ENCODE peak calls at places on chromosomes 16 and 17, in six cellular contexts. One of them, this sample, is unnamed.

GRCh38 chr17:72125742-72126141 is 4.9 kb downstream of the SOX9 start:
- DNase-seq in fibroblast of mammary gland: peak
- DNase-seq in pancreas: no peak
- DNase-seq in cardiac fibroblast: peak
- DNase-seq in A673: no peak
- DNase-seq in MM.1S: no peak
- DNase-seq in this sample: no peak

GRCh38 chr16:55056585-55057520 is 126.2 kb downstream of the IRX5 start:
- DNase-seq in fibroblast of mammary gland: no peak
- DNase-seq in A673: peak
- DNase-seq in cardiac fibroblast: no peak
- DNase-seq in MM.1S: no peak
- DNase-seq in pancreas: no peak
- DNase-seq in this sample: no peak

GRCh38 chr16:53849585-53849984 is 145.6 kb downstream of the FTO start:
- DNase-seq in A673: no peak
- DNase-seq in MM.1S: no peak
- DNase-seq in cardiac fibroblast: no peak
- DNase-seq in fibroblast of mammary gland: no peak
- DNase-seq in pancreas: no peak
- DNase-seq in this sample: no peak

GRCh38 chr17:14775761-14776492 is 475.0 kb downstream of the HS3ST3B1 start:
- DNase-seq in cardiac fibroblast: peak
- DNase-seq in A673: no peak
- DNase-seq in pancreas: no peak
- DNase-seq in fibroblast of mammary gland: no peak
- DNase-seq in MM.1S: no peak
- DNase-seq in this sample: peak

GRCh38 chr17:50064253-50064991 is 8.5 kb downstream of the ITGA3 start:
- DNase-seq in fibroblast of mammary gland: peak
- DNase-seq in MM.1S: no peak
- DNase-seq in cardiac fibroblast: peak
- DNase-seq in pancreas: no peak
- DNase-seq in A673: peak
- DNase-seq in this sample: peak

GRCh38 chr17:18257268-18257681 is 1.3 kb downstream of the FLII start:
- DNase-seq in cardiac fibroblast: no peak
- DNase-seq in A673: no peak
- DNase-seq in fibroblast of mammary gland: no peak
- DNase-seq in pancreas: peak
- DNase-seq in MM.1S: peak
- DNase-seq in this sample: no peak

GRCh38 chr16:22318690-22319358 is 21.6 kb downstream of the POLR3E start:
- DNase-seq in pancreas: no peak
- DNase-seq in cardiac fibroblast: peak
- DNase-seq in fibroblast of mammary gland: peak
- DNase-seq in MM.1S: no peak
- DNase-seq in A673: peak
- DNase-seq in this sample: peak

GRCh38 chr17:29622337-29623282 is at the start of gene CORO6:
- DNase-seq in cardiac fibroblast: peak
- DNase-seq in pancreas: peak
- DNase-seq in fibroblast of mammary gland: no peak
- DNase-seq in A673: peak
- DNase-seq in MM.1S: peak
- DNase-seq in this sample: peak

GRCh38 chr17:56629450-56630187 is 36.1 kb downstream of the NOG start:
- DNase-seq in fibroblast of mammary gland: peak
- DNase-seq in A673: peak
- DNase-seq in MM.1S: no peak
- DNase-seq in cardiac fibroblast: peak
- DNase-seq in pancreas: no peak
- DNase-seq in this sample: peak

GRCh38 chr17:1779571-1780074 is 17.8 kb downstream of the SERPINF1 start:
- DNase-seq in MM.1S: no peak
- DNase-seq in pancreas: no peak
- DNase-seq in A673: peak
- DNase-seq in fibroblast of mammary gland: peak
- DNase-seq in cardiac fibroblast: peak
- DNase-seq in this sample: peak

GRCh38 chr17:32259596-32259995 is 6.0 kb upstream of the RHBDL3 start:
- DNase-seq in cardiac fibroblast: peak
- DNase-seq in A673: no peak
- DNase-seq in pancreas: no peak
- DNase-seq in MM.1S: no peak
- DNase-seq in fibroblast of mammary gland: peak
- DNase-seq in this sample: peak

GRCh38 chr17:66944365-66945203 is 19.9 kb upstream of the CACNG4 start:
- DNase-seq in A673: no peak
- DNase-seq in MM.1S: no peak
- DNase-seq in fibroblast of mammary gland: no peak
- DNase-seq in pancreas: no peak
- DNase-seq in cardiac fibroblast: peak
- DNase-seq in this sample: no peak

GRCh38 chr16:588639-588888 is 1.3 kb upstream of the RAB40C start:
- DNase-seq in A673: peak
- DNase-seq in fibroblast of mammary gland: peak
- DNase-seq in MM.1S: peak
- DNase-seq in pancreas: peak
- DNase-seq in cardiac fibroblast: peak
- DNase-seq in this sample: peak

GRCh38 chr16:59993101-59993500 is 1259.0 kb upstream of the GOT2 start:
- DNase-seq in fibroblast of mammary gland: no peak
- DNase-seq in A673: no peak
- DNase-seq in pancreas: no peak
- DNase-seq in cardiac fibroblast: no peak
- DNase-seq in MM.1S: no peak
- DNase-seq in this sample: no peak

GRCh38 chr16:57278494-57278893 is 6.0 kb downstream of the PLLP start:
- DNase-seq in pancreas: no peak
- DNase-seq in cardiac fibroblast: no peak
- DNase-seq in MM.1S: no peak
- DNase-seq in fibroblast of mammary gland: no peak
- DNase-seq in A673: no peak
- DNase-seq in this sample: no peak

GRCh38 chr17:58329035-58329807 is 626 bp upstream of the TSPOAP1 start:
- DNase-seq in fibroblast of mammary gland: no peak
- DNase-seq in A673: peak
- DNase-seq in pancreas: no peak
- DNase-seq in cardiac fibroblast: no peak
- DNase-seq in MM.1S: peak
- DNase-seq in this sample: no peak

GRCh38 chr17:41168121-41168520 is at the start of gene KRTAP4-3:
- DNase-seq in cardiac fibroblast: no peak
- DNase-seq in fibroblast of mammary gland: no peak
- DNase-seq in MM.1S: no peak
- DNase-seq in pancreas: no peak
- DNase-seq in A673: no peak
- DNase-seq in this sample: no peak

GRCh38 chr17:69431835-69432234 is 17.3 kb downstream of the MAP2K6 start:
- DNase-seq in MM.1S: no peak
- DNase-seq in pancreas: no peak
- DNase-seq in fibroblast of mammary gland: no peak
- DNase-seq in A673: no peak
- DNase-seq in cardiac fibroblast: no peak
- DNase-seq in this sample: no peak

GRCh38 chr17:20068445-20068844 is 59.3 kb downstream of the SPECC1 start:
- DNase-seq in fibroblast of mammary gland: no peak
- DNase-seq in pancreas: no peak
- DNase-seq in MM.1S: no peak
- DNase-seq in cardiac fibroblast: no peak
- DNase-seq in A673: no peak
- DNase-seq in this sample: no peak

GRCh38 chr17:83200231-83200699 is 120.9 kb downstream of the METRNL start:
- DNase-seq in pancreas: peak
- DNase-seq in cardiac fibroblast: no peak
- DNase-seq in fibroblast of mammary gland: peak
- DNase-seq in MM.1S: peak
- DNase-seq in A673: no peak
- DNase-seq in this sample: peak

GRCh38 chr17:83202002-83203000 is 122.9 kb downstream of the METRNL start:
- DNase-seq in pancreas: no peak
- DNase-seq in fibroblast of mammary gland: no peak
- DNase-seq in cardiac fibroblast: no peak
- DNase-seq in A673: no peak
- DNase-seq in MM.1S: no peak
- DNase-seq in this sample: no peak

GRCh38 chr17:83199500-83200201 is 120.2 kb downstream of the METRNL start:
- DNase-seq in fibroblast of mammary gland: peak
- DNase-seq in MM.1S: peak
- DNase-seq in A673: no peak
- DNase-seq in pancreas: no peak
- DNase-seq in cardiac fibroblast: no peak
- DNase-seq in this sample: peak

GRCh38 chr17:83201206-83202001 is 122.0 kb downstream of the METRNL start:
- DNase-seq in A673: no peak
- DNase-seq in cardiac fibroblast: no peak
- DNase-seq in MM.1S: no peak
- DNase-seq in pancreas: no peak
- DNase-seq in fibroblast of mammary gland: no peak
- DNase-seq in this sample: no peak

DNA sequence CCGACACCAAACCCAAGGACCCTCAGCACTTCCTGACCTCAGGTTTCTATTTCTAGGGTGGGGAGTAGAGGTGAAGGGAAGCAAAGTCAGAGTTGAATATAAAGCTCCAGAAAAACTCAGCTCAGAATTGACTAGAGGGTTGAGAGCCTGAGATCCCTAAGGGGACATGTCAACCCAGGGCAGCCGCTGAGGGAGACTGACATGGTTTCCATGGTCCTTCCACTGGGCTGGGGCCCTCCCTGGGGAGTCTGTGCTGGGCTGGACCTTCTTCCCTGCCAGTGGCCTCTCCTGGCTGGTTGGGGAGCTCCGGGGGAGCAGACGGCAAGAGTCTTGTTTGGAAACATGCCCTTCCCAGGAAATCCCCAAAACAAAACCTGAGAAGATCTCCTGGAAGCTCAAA is 121.3 kb downstream of the METRNL start:
- DNase-seq in MM.1S: no peak
- DNase-seq in pancreas: no peak
- DNase-seq in cardiac fibroblast: no peak
- DNase-seq in fibroblast of mammary gland: no peak
- DNase-seq in A673: no peak
- DNase-seq in this sample: peak
- H3K4me3 ChIP-seq in MM.1S: no peak
- H3K4me3 ChIP-seq in pancreas: no peak
- H3K4me3 ChIP-seq in cardiac fibroblast: no peak
- H3K4me3 ChIP-seq in fibroblast of mammary gland: no peak
- H3K4me3 ChIP-seq in A673: no peak
- H3K4me3 ChIP-seq in this sample: no peak

GRCh38 chr17:61453563-61453962 is 1.3 kb downstream of the TBX4 start:
- DNase-seq in fibroblast of mammary gland: no peak
- DNase-seq in cardiac fibroblast: no peak
- DNase-seq in A673: no peak
- DNase-seq in MM.1S: no peak
- DNase-seq in pancreas: no peak
- DNase-seq in this sample: no peak

GRCh38 chr17:61454095-61454931 is 2.1 kb downstream of the TBX4 start:
- DNase-seq in MM.1S: no peak
- DNase-seq in cardiac fibroblast: no peak
- DNase-seq in fibroblast of mammary gland: no peak
- DNase-seq in A673: no peak
- DNase-seq in pancreas: no peak
- DNase-seq in this sample: no peak

GRCh38 chr17:61456688-61457225 is 4.5 kb downstream of the TBX4 start:
- DNase-seq in fibroblast of mammary gland: no peak
- DNase-seq in pancreas: no peak
- DNase-seq in A673: no peak
- DNase-seq in cardiac fibroblast: no peak
- DNase-seq in MM.1S: no peak
- DNase-seq in this sample: no peak

GRCh38 chr17:61455754-61456681 is 3.8 kb downstream of the TBX4 start:
- DNase-seq in MM.1S: no peak
- DNase-seq in A673: no peak
- DNase-seq in cardiac fibroblast: no peak
- DNase-seq in fibroblast of mammary gland: no peak
- DNase-seq in pancreas: no peak
- DNase-seq in this sample: no peak

GRCh38 chr17:61454932-61455753 is 2.9 kb downstream of the TBX4 start:
- DNase-seq in fibroblast of mammary gland: no peak
- DNase-seq in cardiac fibroblast: no peak
- DNase-seq in MM.1S: no peak
- DNase-seq in A673: no peak
- DNase-seq in pancreas: no peak
- DNase-seq in this sample: no peak
- H3K4me3 ChIP-seq in fibroblast of mammary gland: no peak
- H3K4me3 ChIP-seq in cardiac fibroblast: no peak
- H3K4me3 ChIP-seq in MM.1S: no peak
- H3K4me3 ChIP-seq in A673: no peak
- H3K4me3 ChIP-seq in pancreas: no peak
- H3K4me3 ChIP-seq in this sample: no peak

GRCh38 chr17:7045492-7046126 is 1.7 kb upstream of the SLC16A11 start:
- DNase-seq in pancreas: no peak
- DNase-seq in MM.1S: peak
- DNase-seq in fibroblast of mammary gland: peak
- DNase-seq in A673: peak
- DNase-seq in cardiac fibroblast: peak
- DNase-seq in this sample: peak
- H3K4me3 ChIP-seq in pancreas: peak
- H3K4me3 ChIP-seq in MM.1S: peak
- H3K4me3 ChIP-seq in fibroblast of mammary gland: no peak
- H3K4me3 ChIP-seq in A673: peak
- H3K4me3 ChIP-seq in cardiac fibroblast: no peak
- H3K4me3 ChIP-seq in this sample: no peak

GRCh38 chr17:51115179-51115578 is 5.5 kb downstream of the SPAG9 start:
- DNase-seq in A673: no peak
- DNase-seq in cardiac fibroblast: no peak
- DNase-seq in pancreas: no peak
- DNase-seq in MM.1S: no peak
- DNase-seq in fibroblast of mammary gland: no peak
- DNase-seq in this sample: no peak
- H3K4me3 ChIP-seq in A673: no peak
- H3K4me3 ChIP-seq in cardiac fibroblast: no peak
- H3K4me3 ChIP-seq in pancreas: no peak
- H3K4me3 ChIP-seq in MM.1S: no peak
- H3K4me3 ChIP-seq in fibroblast of mammary gland: no peak
- H3K4me3 ChIP-seq in this sample: no peak

GRCh38 chr17:43952724-43953666 is 745 bp downstream of the PYY start:
- DNase-seq in cardiac fibroblast: no peak
- DNase-seq in MM.1S: no peak
- DNase-seq in pancreas: no peak
- DNase-seq in A673: no peak
- DNase-seq in fibroblast of mammary gland: no peak
- DNase-seq in this sample: no peak
- H3K4me3 ChIP-seq in cardiac fibroblast: no peak
- H3K4me3 ChIP-seq in MM.1S: no peak
- H3K4me3 ChIP-seq in pancreas: no peak
- H3K4me3 ChIP-seq in A673: no peak
- H3K4me3 ChIP-seq in fibroblast of mammary gland: no peak
- H3K4me3 ChIP-seq in this sample: no peak